ENCODE peak calls at places on chromosomes 6 and 20, in seven cellular contexts. R is iris pigment epithelial cell; G is pons; B is CD8-positive, alpha-beta memory T cell; M is GM13977; A is skeletal muscle cell; X is NCI-H1092 treated with DMSO at 0.1 percent for 48 hours. Z is an unnamed sample.

GRCh38 chr6:26003102-26003694 is 40.6 kb downstream of the TRIM38 start:
- DNase-seq in R (peak; percentile 52), G (peak; percentile 54), B (peak; percentile 28), M (peak; percentile 42), A (no peak), X (peak; percentile 33), Z (peak; percentile 61)

GRCh38 chr6:26155066-26155925 is 68.1 kb downstream of the HFE start:
- DNase-seq in R (no peak), G (peak; percentile 62), B (no peak), M (peak; percentile 43), A (no peak), X (peak; percentile 24), Z (peak; percentile 78)

GRCh38 chr6:35258858-35259193 is 709 bp upstream of the ZNF76 start:
- DNase-seq in R (peak; percentile 67), G (no peak), B (no peak), M (no peak), A (peak; percentile 22), X (no peak), Z (no peak)

GRCh38 chr20:63402178-63402859 is 41.2 kb upstream of the CHRNA4 start:
- DNase-seq in R (no peak), G (no peak), B (no peak), M (no peak), A (no peak), X (no peak), Z (peak; percentile 68)

GRCh38 chr6:75244063-75244575 is 518 bp upstream of the COX7A2 start:
- DNase-seq in R (peak; percentile 17), G (no peak), B (no peak), M (no peak), A (no peak), X (no peak), Z (no peak)

GRCh38 chr6:34982424-34982852 is 93.4 kb downstream of the ANKS1A start:
- DNase-seq in R (peak; percentile 24), G (peak; percentile 88), B (no peak), M (no peak), A (no peak), X (no peak), Z (peak; percentile 47)

GRCh38 chr20:37999526-38000263 is 33.6 kb downstream of the TTI1 start:
- DNase-seq in R (no peak), G (peak; percentile 95), B (no peak), M (no peak), A (no peak), X (no peak), Z (no peak)

GRCh38 chr6:2376429-2377355 is 131.3 kb upstream of the GMDS start:
- DNase-seq in R (no peak), G (no peak), B (no peak), M (no peak), A (peak; percentile 49), X (no peak), Z (no peak)

GRCh38 chr6:43014434-43014909 is 423 bp downstream of the KLHDC3 start:
- DNase-seq in R (peak; percentile 58), G (no peak), B (no peak), M (no peak), A (no peak), X (no peak), Z (no peak)

GRCh38 chr20:63005240-63005861 is 1.4 kb downstream of the BHLHE23 start:
- DNase-seq in R (no peak), G (no peak), B (no peak), M (no peak), A (no peak), X (no peak), Z (no peak)

GRCh38 chr20:42027746-42028268 is 409.6 kb upstream of the CHD6 start:
- DNase-seq in R (no peak), G (no peak), B (no peak), M (no peak), A (no peak), X (peak; percentile 54), Z (no peak)

GRCh38 chr6:10831609-10832008 is 6.7 kb downstream of the MAK start:
- DNase-seq in R (no peak), G (no peak), B (no peak), M (no peak), A (no peak), X (no peak), Z (no peak)

GRCh38 chr6:17167327-17167979 is 65.6 kb downstream of the STMND1 start:
- DNase-seq in R (peak; percentile 31), G (peak; percentile 22), B (no peak), M (no peak), A (no peak), X (no peak), Z (no peak)

GRCh38 chr6:117018771-117019170 is 141.7 kb downstream of the RFX6 start:
- DNase-seq in R (peak; percentile 22), G (no peak), B (no peak), M (no peak), A (no peak), X (no peak), Z (no peak)

Z was measured in G401.